ENCODE peak calls at places on chromosomes 13 and 19, in four cellular contexts. A is breast epithelium, B is NB4, G is K562. P is an unnamed sample.

GRCh38 chr13:62287764-62288163 is 872.1 kb upstream of the PCDH20 start:
- DNase-seq in A (no peak), B (no peak), G (no peak), P (no peak)

GRCh38 chr13:37914781-37915391 is 45.3 kb upstream of the TRPC4 start:
- DNase-seq in A (no peak), B (no peak), G (no peak), P (no peak)

GRCh38 chr13:51793570-51794273 is 10.2 kb downstream of the DHRS12 start:
- DNase-seq in A (no peak), B (peak), G (peak), P (peak)

GRCh38 chr13:30696278-30697176 is 38.8 kb upstream of the ALOX5AP start:
- DNase-seq in A (no peak), B (peak), G (no peak), P (no peak)

GRCh38 chr19:2239771-2240770 is 3.4 kb downstream of the SF3A2 start:
- DNase-seq in A (no peak), B (peak), G (no peak), P (no peak)

GRCh38 chr13:74047925-74048324 is 86.3 kb downstream of the KLF12 start:
- DNase-seq in A (no peak), B (no peak), G (no peak), P (no peak)

GRCh38 chr19:3699071-3699740 is 1.1 kb downstream of the PIP5K1C start:
- DNase-seq in A (no peak), B (peak), G (peak), P (peak)

GRCh38 chr13:75181906-75182305 is 300.1 kb downstream of the TBC1D4 start:
- DNase-seq in A (no peak), B (no peak), G (no peak), P (peak)

GRCh38 chr19:4695224-4695731 is 25.1 kb upstream of the MYDGF start:
- DNase-seq in A (peak), B (no peak), G (no peak), P (no peak)

GRCh38 chr19:47022140-47022536 is 2.5 kb downstream of the NPAS1 start:
- DNase-seq in A (no peak), B (no peak), G (no peak), P (no peak)

GRCh38 chr13:31207630-31208549 is 8.1 kb downstream of the B3GLCT start:
- DNase-seq in A (no peak), B (no peak), G (no peak), P (no peak)

GRCh38 chr19:18683109-18683954 is at the start of gene CRTC1:
- DNase-seq in A (peak), B (peak), G (peak), P (peak)

GRCh38 chr13:50384724-50385123 is 369.5 kb downstream of the KCNRG start:
- DNase-seq in A (no peak), B (no peak), G (no peak), P (no peak)

GRCh38 chr13:72960541-72960940 is 98.3 kb upstream of the KLF5 start:
- DNase-seq in A (no peak), B (no peak), G (no peak), P (no peak)

GRCh38 chr19:49432141-49433073 is 7.2 kb downstream of the GFY start:
- DNase-seq in A (no peak), B (no peak), G (no peak), P (no peak)

GRCh38 chr19:42601811-42602443 is 7.2 kb upstream of the CEACAM8 start:
- DNase-seq in A (no peak), B (peak), G (peak), P (peak)

GRCh38 chr13:99154064-99154463 is 46.6 kb upstream of the UBAC2 start:
- DNase-seq in A (no peak), B (peak), G (no peak), P (no peak)

GRCh38 chr13:97285221-97285955 is 63.3 kb downstream of the MBNL2 start:
- DNase-seq in A (no peak), B (no peak), G (no peak), P (no peak)

GRCh38 chr13:20561731-20562130 is 5.2 kb upstream of the IFT88 start:
- DNase-seq in A (no peak), B (no peak), G (no peak), P (no peak)

GRCh38 chr13:24215732-24216131 is 55.2 kb downstream of the SPATA13 start:
- DNase-seq in A (peak), B (no peak), G (no peak), P (no peak)

GRCh38 chr19:17202249-17202648 is 12.9 kb upstream of the USE1 start:
- DNase-seq in A (no peak), B (no peak), G (no peak), P (no peak)

GRCh38 chr13:110690516-110690915 is 15.4 kb downstream of the CARS2 start:
- DNase-seq in A (no peak), B (no peak), G (no peak), P (no peak)

GRCh38 chr13:19888799-19889198 is 25.4 kb upstream of the ZMYM5 start:
- DNase-seq in A (no peak), B (peak), G (no peak), P (no peak)

GRCh38 chr19:49149652-49150105 is 5.5 kb downstream of the HRC start:
- DNase-seq in A (peak), B (peak), G (peak), P (no peak)

GRCh38 chr13:110012102-110012739 is 225.8 kb upstream of the IRS2 start:
- DNase-seq in A (no peak), B (no peak), G (no peak), P (peak)

GRCh38 chr19:35090795-35091214 is 24.8 kb upstream of the FXYD3 start:
- DNase-seq in A (no peak), B (no peak), G (no peak), P (no peak)

GRCh38 chr13:51825681-51826254 is 19.2 kb downstream of the TMEM272 start:
- DNase-seq in A (no peak), B (no peak), G (no peak), P (no peak)

GRCh38 chr13:72166102-72166660 is 299.2 kb upstream of the DACH1 start:
- DNase-seq in A (no peak), B (no peak), G (no peak), P (no peak)

GRCh38 chr19:2330632-2331284 is 2.3 kb downstream of the SPPL2B start:
- DNase-seq in A (no peak), B (peak), G (no peak), P (no peak)

GRCh38 chr13:101218484-101218883 is 197.8 kb downstream of the NALCN start:
- DNase-seq in A (no peak), B (no peak), G (no peak), P (no peak)

GRCh38 chr19:12194827-12195500 is 32.1 kb downstream of the ZNF136 start:
- DNase-seq in A (peak), B (no peak), G (no peak), P (no peak)

GRCh38 chr19:50708179-50708879 is 11.3 kb downstream of the SHANK1 start:
- DNase-seq in A (no peak), B (no peak), G (no peak), P (no peak)

GRCh38 chr19:21603431-21604153 is 98.2 kb downstream of the ZNF429 start:
- DNase-seq in A (no peak), B (no peak), G (no peak), P (no peak)

GRCh38 chr13:98775844-98776598 is 23.5 kb upstream of the SLC15A1 start:
- DNase-seq in A (no peak), B (no peak), G (peak), P (peak)

GRCh38 chr13:85108356-85108755 is 690.9 kb downstream of the SLITRK6 start:
- DNase-seq in A (no peak), B (no peak), G (no peak), P (no peak)

GRCh38 chr19:7923295-7924191 is 2.4 kb downstream of the CTXN1 start:
- DNase-seq in A (no peak), B (peak), G (no peak), P (no peak)
- TF ChIP-seq POLR2A in A (no peak), B (no peak), G (peak), P (no peak)

GRCh38 chr13:113232208-113233003 is 23.0 kb downstream of the CUL4A start:
- DNase-seq in A (no peak), B (no peak), G (no peak), P (no peak)
- TF ChIP-seq POLR2A in A (no peak), B (no peak), G (no peak), P (no peak)

GRCh38 chr19:10141973-10142372 is 22.3 kb upstream of the EIF3G start:
- DNase-seq in A (no peak), B (no peak), G (no peak), P (no peak)
- TF ChIP-seq POLR2A in A (no peak), B (no peak), G (no peak), P (no peak)

GRCh38 chr19:8609210-8610040 is 1.1 kb downstream of the ADAMTS10 start:
- DNase-seq in A (no peak), B (peak), G (peak), P (peak)
- TF ChIP-seq POLR2A in A (no peak), B (peak), G (no peak), P (peak)

GRCh38 chr19:54160182-54160811 is 776 bp upstream of the LENG1 start:
- DNase-seq in A (no peak), B (peak), G (peak), P (no peak)
- TF ChIP-seq POLR2A in A (no peak), B (no peak), G (no peak), P (peak)

DNA sequence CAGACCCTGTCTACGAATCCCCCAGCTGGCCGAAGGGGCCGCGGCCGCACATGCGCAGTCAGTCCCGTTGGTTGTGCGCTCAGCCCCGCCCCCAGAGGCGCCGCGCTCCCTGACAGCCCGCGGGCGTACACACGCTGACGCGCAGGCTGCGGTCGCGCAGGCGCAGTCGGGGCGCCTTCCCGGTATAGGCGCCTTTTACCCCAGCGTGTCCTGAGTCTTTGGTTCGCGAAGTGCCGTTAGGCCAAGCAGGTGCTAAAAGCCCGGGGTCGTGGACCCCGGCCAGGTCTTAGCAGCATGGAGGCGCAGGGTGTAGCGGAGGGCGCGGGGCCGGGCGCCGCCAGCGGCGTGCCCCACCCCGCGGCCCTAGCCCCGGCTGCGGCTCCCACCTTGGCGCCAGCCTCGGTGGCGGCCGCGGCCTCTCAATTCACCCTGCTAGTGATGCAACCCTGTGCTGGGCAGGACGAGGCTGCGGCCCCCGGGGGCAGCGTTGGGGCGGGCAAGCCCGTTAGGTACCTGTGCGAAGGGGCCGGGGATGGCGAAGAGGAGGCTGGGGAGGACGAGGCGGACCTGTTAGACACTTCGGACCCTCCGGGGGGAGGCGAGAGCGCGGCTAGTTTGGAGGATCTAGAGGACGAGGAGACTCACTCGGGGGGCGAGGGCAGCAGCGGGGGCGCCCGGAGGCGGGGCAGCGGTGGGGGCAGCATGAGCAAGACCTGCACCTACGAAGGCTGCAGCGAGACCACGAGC is at the start of gene RFXAP:
- DNase-seq in A (peak), B (peak), G (peak), P (peak)
- TF ChIP-seq POLR2A in A (peak), B (peak), G (peak), P (peak)

GRCh38 chr13:94712812-94713555 is 639 bp upstream of the SOX21 start:
- DNase-seq in A (no peak), B (no peak), G (no peak), P (no peak)
- TF ChIP-seq POLR2A in A (no peak), B (no peak), G (no peak), P (no peak)

GRCh38 chr19:40190891-40191835 is at the start of gene MAP3K10:
- DNase-seq in A (no peak), B (peak), G (peak), P (peak)
- TF ChIP-seq POLR2A in A (no peak), B (no peak), G (peak), P (peak)

P was measured in H54.